ENCODE peak calls at places on chromosome 1, in seven cellular contexts. R is lower leg skin, O is fibroblast of lung, U is GM13977, B is NB4, M is mucosa of descending colon, X is astrocyte of the spinal cord. A is an unnamed sample.

GRCh38 chr1:46757256-46757955 is 38.5 kb upstream of the EFCAB14 start:
- DNase-seq in R (no peak), O (no peak), U (no peak), B (no peak), M (no peak), X (no peak), A (peak; percentile 72)

GRCh38 chr1:38117444-38117887 is 70.9 kb upstream of the POU3F1 start:
- DNase-seq in R (peak; percentile 89), O (no peak), U (no peak), B (no peak), M (no peak), X (no peak), A (no peak)

GRCh38 chr1:230243583-230244377 is 176.7 kb downstream of the GALNT2 start:
- DNase-seq in R (no peak), O (peak; percentile 55), U (no peak), B (no peak), M (no peak), X (peak; percentile 62), A (no peak)

GRCh38 chr1:241603626-241604337 is 36.4 kb downstream of the CHML start:
- DNase-seq in R (no peak), O (peak; percentile 87), U (no peak), B (no peak), M (no peak), X (peak; percentile 86), A (no peak)

GRCh38 chr1:202645097-202645476 is 65.2 kb downstream of the SYT2 start:
- DNase-seq in R (no peak), O (no peak), U (no peak), B (no peak), M (no peak), X (no peak), A (no peak)

GRCh38 chr1:25031966-25032667 is 102.0 kb upstream of the RUNX3 start:
- DNase-seq in R (no peak), O (peak; percentile 43), U (peak; percentile 72), B (no peak), M (peak; percentile 49), X (peak; percentile 73), A (peak; percentile 45)

GRCh38 chr1:187226396-187226795 is 397.6 kb downstream of the PLA2G4A start:
- DNase-seq in R (no peak), O (no peak), U (no peak), B (no peak), M (no peak), X (no peak), A (no peak)

GRCh38 chr1:226956942-226957713 is 17.0 kb downstream of the COQ8A start:
- DNase-seq in R (no peak), O (no peak), U (no peak), B (no peak), M (no peak), X (no peak), A (no peak)

GRCh38 chr1:184698001-184698400 is 56.7 kb downstream of the EDEM3 start:
- DNase-seq in R (no peak), O (no peak), U (no peak), B (no peak), M (no peak), X (no peak), A (no peak)

GRCh38 chr1:65260851-65261473 is 48.4 kb upstream of the DNAJC6 start:
- DNase-seq in R (no peak), O (peak; percentile 29), U (peak; percentile 23), B (peak; percentile 25), M (no peak), X (peak; percentile 70), A (no peak)

GRCh38 chr1:76023669-76024407 is 50.7 kb upstream of the ST6GALNAC3 start:
- DNase-seq in R (no peak), O (no peak), U (no peak), B (no peak), M (no peak), X (peak; percentile 38), A (no peak)

DNA sequence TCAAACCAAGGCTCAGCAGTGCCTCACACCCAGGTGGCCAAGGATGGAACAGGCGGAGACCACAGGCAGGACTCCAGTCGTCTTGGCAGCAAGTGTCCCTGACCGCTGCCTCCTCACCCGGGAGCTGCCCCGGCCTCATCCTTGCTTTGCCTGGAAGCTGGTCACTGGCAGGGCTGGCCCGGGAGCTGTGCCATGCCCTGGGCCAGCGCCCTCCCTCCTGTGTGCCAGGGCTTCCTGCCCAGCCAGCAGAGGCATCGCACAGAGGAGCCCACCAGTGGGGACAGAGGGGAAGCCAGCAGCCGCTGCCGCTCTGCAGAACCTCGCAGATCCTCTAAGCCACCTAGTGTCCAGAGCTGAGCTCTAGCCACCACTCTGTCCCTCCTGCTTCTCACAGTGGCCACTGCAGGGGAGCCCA is 7.8 kb downstream of the CASZ1 start:
- DNase-seq in R (no peak), O (no peak), U (no peak), B (no peak), M (no peak), X (no peak), A (peak; percentile 55)
- TF ChIP-seq CTCF in R (no peak), O (no peak), U (no peak), B (no peak), M (no peak), X (peak; percentile 42), A (no peak)

GRCh38 chr1:167374014-167374413 is 144.3 kb downstream of the CD247 start:
- DNase-seq in R (no peak), O (no peak), U (no peak), B (no peak), M (no peak), X (no peak), A (no peak)
- TF ChIP-seq CTCF in R (no peak), O (no peak), U (no peak), B (no peak), M (no peak), X (no peak), A (no peak)

DNA sequence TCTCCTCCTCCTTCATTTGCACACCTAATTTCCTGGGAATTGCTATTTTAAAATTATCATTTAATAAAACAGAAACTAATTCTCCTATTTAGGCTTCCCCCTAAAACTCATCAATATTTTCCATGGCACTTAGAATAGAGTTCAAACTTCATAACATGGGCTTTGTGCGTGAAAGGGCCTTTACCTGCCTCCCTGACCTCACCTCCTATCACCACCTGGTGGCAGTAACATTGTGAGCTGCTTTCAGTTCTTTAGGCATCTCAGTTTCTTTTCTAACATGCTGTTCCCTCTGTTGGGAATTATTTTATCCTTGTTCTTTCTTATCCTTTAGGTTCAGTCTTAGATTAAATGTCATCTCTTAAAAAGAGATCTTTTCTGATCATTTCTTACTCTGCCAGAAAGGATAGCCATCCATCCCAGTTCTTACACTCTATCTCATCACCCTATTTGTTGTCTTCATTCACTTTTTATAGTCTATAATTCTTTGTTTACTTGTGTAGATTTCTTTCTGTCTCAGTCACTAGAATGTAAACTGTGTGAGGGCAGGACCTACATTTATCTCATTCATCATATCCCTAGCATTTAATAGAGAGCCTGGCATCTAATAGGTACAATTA is 133.8 kb upstream of the KIAA1614 start:
- DNase-seq in R (no peak), O (no peak), U (peak; percentile 12), B (no peak), M (peak; percentile 40), X (no peak), A (peak; percentile 48)
- TF ChIP-seq CTCF in R (no peak), O (no peak), U (peak; percentile 53), B (peak; percentile 25), M (peak; percentile 13), X (peak; percentile 46), A (peak; percentile 63)

GRCh38 chr1:31182352-31182751 is 57.3 kb downstream of the NKAIN1 start:
- DNase-seq in R (peak; percentile 91), O (peak; percentile 95), U (peak; percentile 81), B (peak; percentile 81), M (peak; percentile 75), X (peak; percentile 84), A (peak; percentile 84)
- TF ChIP-seq CTCF in R (no peak), O (peak; percentile 45), U (peak; percentile 1), B (no peak), M (no peak), X (peak; percentile 30), A (peak; percentile 31)